ENCODE peak calls at places on chromosome 16, in nine cellular contexts. W, U, F, O, C, G, I, B and Z are unnamed samples.

GRCh38 chr16:84647830-84648594 is at the start of gene KLHL36:
- DNase-seq in W (peak), U (peak), F (peak), O (peak), C (no peak), G (peak), I (no peak), B (peak), Z (no peak)

GRCh38 chr16:4572715-4573114 is 16.6 kb downstream of the C16orf96 start:
- DNase-seq in W (no peak), U (no peak), F (peak), O (no peak), C (no peak), G (no peak), I (no peak), B (no peak), Z (no peak)

GRCh38 chr16:59410451-59410850 is 676.3 kb upstream of the GOT2 start:
- DNase-seq in W (no peak), U (no peak), F (no peak), O (no peak), C (no peak), G (no peak), I (no peak), B (no peak), Z (no peak)

GRCh38 chr16:23709536-23709935 is 3.5 kb downstream of the ERN2 start:
- DNase-seq in W (no peak), U (no peak), F (no peak), O (no peak), C (no peak), G (no peak), I (no peak), B (no peak), Z (no peak)

GRCh38 chr16:65037558-65037957 is 84.3 kb downstream of the CDH11 start:
- DNase-seq in W (no peak), U (no peak), F (no peak), O (no peak), C (no peak), G (no peak), I (no peak), B (no peak), Z (no peak)

GRCh38 chr16:12143776-12144175 is 167.2 kb downstream of the SNX29 start:
- DNase-seq in W (no peak), U (no peak), F (no peak), O (no peak), C (no peak), G (no peak), I (no peak), B (no peak), Z (no peak)

GRCh38 chr16:16974192-16974591 is 496.6 kb downstream of the XYLT1 start:
- DNase-seq in W (no peak), U (no peak), F (no peak), O (no peak), C (no peak), G (no peak), I (no peak), B (no peak), Z (no peak)

GRCh38 chr16:20114356-20114755 is 40.7 kb upstream of the GPR139 start:
- DNase-seq in W (peak), U (no peak), F (no peak), O (no peak), C (no peak), G (no peak), I (no peak), B (peak), Z (no peak)

GRCh38 chr16:49000594-49000993 is 281.0 kb downstream of the CBLN1 start:
- DNase-seq in W (no peak), U (no peak), F (no peak), O (no peak), C (no peak), G (peak), I (no peak), B (peak), Z (no peak)